ENCODE peak calls at places on chromosome 6, in four cellular contexts. H is hepatocyte, Z is aorta, N is colonic mucosa. S is an unnamed sample. For H3K9me3, the result is how much of the 10 kb centered on the place peaks cover.

GRCh38 chr6:132907231-132907630 is 92.9 kb downstream of the RPS12 start:
- DNase-seq in H (no peak), Z (no peak), N (no peak), S (no peak)

GRCh38 chr6:2158596-2159271 is 86.7 kb downstream of the GMDS start:
- DNase-seq in H (peak), Z (no peak), N (no peak), S (no peak)

GRCh38 chr6:148596886-148597455 is 149.9 kb upstream of the UST start:
- DNase-seq in H (no peak), Z (no peak), N (no peak), S (no peak)

GRCh38 chr6:22448311-22448711 is 121.1 kb upstream of the HDGFL1 start:
- DNase-seq in H (peak), Z (no peak), N (no peak), S (no peak)

GRCh38 chr6:14476793-14477531 is 359.4 kb downstream of the CD83 start:
- DNase-seq in H (peak), Z (peak), N (peak), S (no peak)

GRCh38 chr6:79544939-79545450 is 7.8 kb upstream of the LCA5 start:
- DNase-seq in H (peak), Z (peak), N (peak), S (no peak)

GRCh38 chr6:63904844-63905243 is 269.2 kb downstream of the PHF3 start:
- DNase-seq in H (peak), Z (no peak), N (no peak), S (peak)

GRCh38 chr6:138601128-138601527 is 101.8 kb upstream of the NHSL1 start:
- DNase-seq in H (no peak), Z (no peak), N (no peak), S (no peak)

GRCh38 chr6:23348185-23348584 is 777.8 kb upstream of the NRSN1 start:
- DNase-seq in H (no peak), Z (no peak), N (no peak), S (no peak)

GRCh38 chr6:34656378-34657036 is 40.1 kb downstream of the ILRUN start:
- DNase-seq in H (peak), Z (no peak), N (peak), S (peak)

GRCh38 chr6:24935323-24935722 is 437 bp downstream of the RIPOR2 start:
- DNase-seq in H (no peak), Z (no peak), N (no peak), S (no peak)

GRCh38 chr6:149233056-149233715 is 84.3 kb upstream of the TAB2 start:
- DNase-seq in H (peak), Z (no peak), N (no peak), S (no peak)

GRCh38 chr6:10297825-10298224 is 117.0 kb downstream of the TFAP2A start:
- DNase-seq in H (no peak), Z (no peak), N (no peak), S (no peak)

GRCh38 chr6:21277601-21278043 is 315.9 kb upstream of the SOX4 start:
- DNase-seq in H (peak), Z (no peak), N (no peak), S (no peak)

GRCh38 chr6:53793318-53793975 is 1.4 kb upstream of the LRRC1 start:
- DNase-seq in H (peak), Z (peak), N (peak), S (peak)

GRCh38 chr6:144528605-144529425 is 243.7 kb downstream of the UTRN start:
- DNase-seq in H (no peak), Z (no peak), N (no peak), S (no peak)

GRCh38 chr6:119035459-119035858 is 43.0 kb downstream of the FAM184A start:
- DNase-seq in H (no peak), Z (no peak), N (no peak), S (no peak)

GRCh38 chr6:3847521-3847920 is 1.7 kb upstream of the FAM50B start:
- DNase-seq in H (no peak), Z (no peak), N (no peak), S (no peak)

GRCh38 chr6:3850451-3851203 is 1.5 kb downstream of the FAM50B start:
- DNase-seq in H (no peak), Z (no peak), N (no peak), S (no peak)

GRCh38 chr6:3848380-3848779 is 793 bp upstream of the FAM50B start:
- DNase-seq in H (no peak), Z (no peak), N (no peak), S (no peak)

GRCh38 chr6:3849681-3850450 is 693 bp downstream of the FAM50B start:
- DNase-seq in H (no peak), Z (peak), N (peak), S (no peak)

GRCh38 chr6:3848925-3849605 is at the start of gene FAM50B:
- DNase-seq in H (peak), Z (peak), N (peak), S (no peak)
- H3K4me3 ChIP-seq in H (no peak), Z (peak), N (peak), S (peak)

GRCh38 chr6:168043193-168043847 is 35.7 kb downstream of the FRMD1 start:
- DNase-seq in H (no peak), Z (peak), N (no peak), S (no peak)
- H3K9me3 ChIP-seq in H (under half), Z (under half), N (under half), S (under half)

GRCh38 chr6:36314221-36315014 is 22.3 kb downstream of the BNIP5 start:
- DNase-seq in H (peak), Z (no peak), N (no peak), S (no peak)
- H3K4me3 ChIP-seq in H (no peak), Z (no peak), N (no peak), S (no peak)

DNA sequence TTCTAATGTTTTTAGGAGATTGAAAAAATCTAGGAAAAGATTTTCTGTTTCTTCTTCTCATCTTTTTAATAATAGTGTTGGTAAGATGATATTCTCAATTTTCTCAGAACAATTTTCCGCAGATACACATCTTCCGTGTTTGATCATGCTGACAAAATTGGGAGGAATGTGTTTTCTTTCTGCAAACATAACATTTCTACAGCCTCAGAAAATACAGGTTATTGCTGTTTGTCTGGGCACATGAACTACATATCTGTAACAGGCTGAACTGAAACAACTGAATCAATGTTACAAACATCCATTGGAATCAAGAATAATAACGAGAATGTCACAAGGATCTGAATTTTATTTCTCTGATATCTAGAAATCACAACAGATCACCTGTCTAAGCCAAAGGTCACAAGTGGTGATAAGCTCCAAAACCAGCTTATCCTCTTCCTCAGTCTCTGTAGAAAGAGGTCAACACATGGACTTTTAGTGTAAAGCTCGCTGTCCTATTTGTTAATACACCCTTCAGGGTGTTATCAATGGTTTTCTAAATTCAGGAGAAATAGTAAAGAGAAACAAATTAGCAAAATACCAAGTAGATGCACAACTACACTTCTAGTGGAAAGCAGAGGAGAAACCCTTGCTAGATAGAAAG is 197.3 kb upstream of the MARCKS start:
- DNase-seq in H (no peak), Z (no peak), N (no peak), S (no peak)
- H3K9me3 ChIP-seq in H (under half), Z (under half), N (under half), S (under half)

DNA sequence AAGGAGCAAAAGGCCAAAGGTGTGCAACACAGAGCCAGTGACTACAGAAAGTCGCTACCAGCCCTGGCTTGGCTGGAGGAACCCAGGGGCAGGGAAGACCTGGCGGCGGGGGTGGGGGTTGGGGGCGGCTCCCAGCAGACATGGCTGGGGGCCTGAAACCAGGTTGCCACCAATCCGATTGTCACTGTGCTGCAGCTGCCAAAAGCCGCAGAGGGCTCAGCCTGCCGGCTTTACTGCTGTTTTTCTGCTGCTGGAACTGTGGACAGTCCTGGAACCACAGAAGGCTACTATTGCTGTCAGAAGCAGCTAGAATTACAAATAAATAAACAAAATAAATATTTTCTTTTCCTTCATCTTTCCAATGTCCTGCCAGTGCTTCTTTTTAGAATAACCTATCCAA is 25.7 kb upstream of the OGFRL1 start:
- DNase-seq in H (no peak), Z (no peak), N (no peak), S (no peak)
- H3K4me3 ChIP-seq in H (no peak), Z (no peak), N (no peak), S (no peak)

GRCh38 chr6:169023161-169023874 is 230.3 kb downstream of the THBS2 start:
- DNase-seq in H (no peak), Z (no peak), N (no peak), S (no peak)

GRCh38 chr6:169024047-169024660 is 229.5 kb downstream of the THBS2 start:
- DNase-seq in H (no peak), Z (no peak), N (no peak), S (no peak)

GRCh38 chr6:169020821-169021220 is 232.8 kb downstream of the THBS2 start:
- DNase-seq in H (no peak), Z (no peak), N (no peak), S (no peak)

GRCh38 chr6:169019727-169020491 is 233.7 kb downstream of the THBS2 start:
- DNase-seq in H (no peak), Z (no peak), N (no peak), S (no peak)

DNA sequence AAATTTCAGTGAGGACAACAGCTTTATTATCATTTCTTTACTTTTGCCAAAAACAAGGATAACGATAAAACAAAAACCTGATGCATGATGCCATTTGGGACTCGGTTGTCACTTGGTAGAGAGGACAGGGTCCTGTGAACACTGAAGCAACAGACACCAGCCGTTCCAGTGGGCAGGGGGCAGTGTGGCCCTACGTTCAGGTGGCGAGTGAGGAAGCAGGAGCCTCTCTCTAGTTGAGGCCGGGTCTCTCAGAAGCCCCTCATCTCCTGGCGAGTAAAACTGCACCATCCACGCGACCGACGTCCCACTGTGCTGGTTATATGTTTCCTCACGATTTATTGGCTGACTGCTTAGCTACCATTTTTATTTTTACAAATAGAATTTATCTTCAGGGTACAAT is 231.6 kb downstream of the THBS2 start:
- DNase-seq in H (no peak), Z (no peak), N (no peak), S (no peak)
- H3K9me3 ChIP-seq in H (under half), Z (under half), N (under half), S (under half)

S was measured in SK-N-MC.